ENCODE peak calls at places on chromosome 21, in five cellular contexts. W is IMR-90, Y is astrocyte, B is spleen, P is K562. D is an unnamed sample. For H3K4me1, the result is how much of the 10 kb centered on the place peaks cover.

GRCh38 chr21:17612565-17613241 is at the start of gene BTG3:
- DNase-seq in P (peak), Y (peak), W (peak), B (peak), D (peak)

GRCh38 chr21:37297364-37297763 is 30.2 kb upstream of the VPS26C start:
- DNase-seq in P (peak), B (no peak), Y (no peak), W (no peak), D (no peak)

GRCh38 chr21:21137986-21138385 is 139.8 kb downstream of the NCAM2 start:
- DNase-seq in W (peak), P (no peak), B (no peak), Y (peak), D (no peak)

GRCh38 chr21:36320421-36321324 is 676 bp downstream of the MORC3 start:
- DNase-seq in B (peak), Y (peak), P (no peak), W (peak), D (peak)

GRCh38 chr21:46617267-46618051 is 12.6 kb upstream of the S100B start:
- DNase-seq in P (no peak), B (no peak), W (peak), Y (peak), D (no peak)

GRCh38 chr21:33419538-33420123 is 16.4 kb downstream of the IFNGR2 start:
- DNase-seq in B (no peak), P (no peak), Y (no peak), W (peak), D (peak)

GRCh38 chr21:36297555-36297937 is 22.5 kb upstream of the MORC3 start:
- DNase-seq in B (no peak), W (no peak), P (no peak), Y (no peak), D (no peak)

GRCh38 chr21:29022141-29022540 is 2.3 kb upstream of the USP16 start:
- DNase-seq in P (no peak), B (no peak), W (no peak), Y (no peak), D (no peak)

GRCh38 chr21:46052703-46053651 is 44.9 kb upstream of the COL6A2 start:
- DNase-seq in Y (peak), P (no peak), B (no peak), W (peak), D (peak)

GRCh38 chr21:36478207-36478701 is 1.7 kb downstream of the CLDN14 start:
- DNase-seq in P (no peak), B (peak), W (peak), Y (peak), D (no peak)

GRCh38 chr21:46145159-46145839 is 10.1 kb downstream of the FTCD start:
- DNase-seq in P (no peak), Y (no peak), B (peak), W (no peak), D (no peak)

GRCh38 chr21:19540287-19540686 is 1136.7 kb upstream of the TMPRSS15 start:
- DNase-seq in P (no peak), B (no peak), Y (no peak), W (no peak), D (no peak)

GRCh38 chr21:28770867-28771661 is 221.6 kb downstream of the LTN1 start:
- DNase-seq in B (no peak), W (peak), P (no peak), Y (no peak), D (no peak)

GRCh38 chr21:36688324-36688723 is 10.6 kb upstream of the SIM2 start:
- DNase-seq in Y (no peak), W (no peak), B (no peak), P (no peak), D (no peak)

GRCh38 chr21:37380349-37381323 is 14.1 kb downstream of the DYRK1A start:
- DNase-seq in Y (no peak), P (no peak), B (no peak), W (no peak), D (no peak)

GRCh38 chr21:36672737-36673136 is 26.2 kb upstream of the SIM2 start:
- DNase-seq in B (no peak), Y (no peak), W (no peak), P (no peak), D (no peak)

GRCh38 chr21:22795091-22795490 is 1796.9 kb downstream of the NCAM2 start:
- DNase-seq in P (no peak), W (no peak), B (no peak), Y (no peak), D (no peak)

GRCh38 chr21:34846214-34846575 is 177.4 kb downstream of the CLIC6 start:
- DNase-seq in B (no peak), Y (no peak), W (no peak), P (no peak), D (no peak)
- H3K4me1 ChIP-seq in B (under half), Y (under half), W (under half), P (under half), D (under half)

DNA sequence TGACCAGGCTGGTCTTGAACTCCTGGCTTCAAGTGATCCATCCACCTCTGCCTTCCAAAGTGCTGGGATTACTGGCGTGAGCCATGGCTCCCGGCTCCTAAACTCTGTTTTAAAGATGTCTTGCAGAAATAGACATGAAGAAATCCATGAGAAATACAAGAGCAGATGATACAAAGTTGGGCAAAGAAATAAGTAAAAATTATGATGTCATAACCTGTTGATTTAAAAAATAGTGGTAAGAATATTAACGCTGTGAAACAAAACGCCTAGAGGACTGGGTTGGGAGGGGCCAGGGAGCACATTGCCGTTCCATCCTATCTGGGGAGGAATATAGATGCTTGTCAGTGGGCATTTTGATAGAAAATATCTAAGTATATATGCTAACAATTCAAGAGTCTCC is 1.2 kb upstream of the ITGB2 start:
- DNase-seq in W (no peak), B (peak), P (no peak), Y (no peak), D (no peak)
- H3K4me3 ChIP-seq in W (no peak), B (peak), P (no peak), Y (no peak), D (no peak)

GRCh38 chr21:44618504-44618903 is 6.6 kb downstream of the KRTAP10-8 start:
- DNase-seq in B (peak), P (no peak), W (peak), Y (peak), D (peak)
- TF ChIP-seq CTCF in B (no peak), P (no peak), W (no peak), Y (no peak), D (peak)

GRCh38 chr21:44296916-44297315 is 2.9 kb upstream of the PFKL start:
- DNase-seq in B (no peak), Y (no peak), P (no peak), W (no peak), D (no peak)

GRCh38 chr21:44294391-44295162 is 5.3 kb upstream of the PFKL start:
- DNase-seq in B (no peak), W (peak), Y (no peak), P (no peak), D (peak)

GRCh38 chr21:44295163-44295601 is 4.7 kb upstream of the PFKL start:
- DNase-seq in Y (no peak), P (no peak), B (no peak), W (no peak), D (no peak)

GRCh38 chr21:44296103-44296519 is 3.7 kb upstream of the PFKL start:
- DNase-seq in Y (no peak), W (no peak), B (no peak), P (no peak), D (no peak)

DNA sequence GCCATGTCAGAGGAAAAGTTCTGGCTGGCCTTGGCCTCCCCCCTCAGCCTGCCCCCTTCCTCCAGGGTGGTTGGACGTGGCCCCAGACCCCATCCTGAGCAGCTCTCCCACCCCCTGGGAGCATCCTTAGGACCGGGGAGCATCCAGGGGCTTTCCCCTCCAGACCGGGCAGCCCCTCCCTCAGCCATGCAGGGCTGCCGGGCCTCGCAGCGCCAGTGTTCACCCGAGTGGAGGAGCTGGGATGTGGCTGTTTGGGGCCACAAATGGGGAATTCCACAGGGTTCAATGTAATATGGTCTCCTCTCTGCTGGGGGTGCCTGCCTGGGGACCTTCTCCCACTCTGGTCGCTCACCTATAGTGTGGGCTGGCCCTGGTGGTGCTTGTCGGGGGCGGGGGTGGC is 4.2 kb upstream of the PFKL start:
- DNase-seq in W (no peak), P (no peak), B (no peak), Y (no peak), D (no peak)
- H3K4me1 ChIP-seq in W (under half), P (under half), B (under half), Y (under half), D (under half)

GRCh38 chr21:41763398-41763931 is 3.4 kb downstream of the RIPK4 start:
- DNase-seq in W (no peak), B (peak), Y (no peak), P (no peak), D (no peak)

GRCh38 chr21:41762236-41762635 is 4.6 kb downstream of the RIPK4 start:
- DNase-seq in Y (no peak), W (no peak), B (no peak), P (no peak), D (no peak)

GRCh38 chr21:41761211-41762181 is 5.4 kb downstream of the RIPK4 start:
- DNase-seq in W (no peak), Y (no peak), P (no peak), B (peak), D (peak)

GRCh38 chr21:41763996-41764395 is 2.9 kb downstream of the RIPK4 start:
- DNase-seq in W (no peak), Y (no peak), B (no peak), P (no peak), D (no peak)

DNA sequence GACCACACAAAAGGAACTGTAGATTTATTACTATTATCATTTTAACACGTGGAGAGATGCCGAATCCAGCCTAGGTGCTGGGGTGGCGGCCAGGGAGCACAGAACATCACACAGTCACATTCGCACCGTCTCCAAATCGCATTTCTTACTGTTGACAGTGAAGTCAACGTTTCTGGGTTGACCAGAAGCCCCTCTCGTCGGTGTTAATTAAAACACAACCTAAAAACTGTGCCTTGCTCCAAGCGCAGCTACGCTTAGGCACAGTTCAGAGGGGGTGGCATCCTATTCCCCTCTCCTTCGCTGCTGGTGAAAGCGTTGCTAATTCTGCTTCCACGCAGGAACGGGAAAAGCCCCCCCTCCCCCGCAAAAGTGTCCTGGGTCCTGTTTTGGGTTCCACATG is 4.1 kb downstream of the RIPK4 start:
- DNase-seq in B (no peak), W (no peak), P (no peak), Y (no peak), D (no peak)
- H3K4me3 ChIP-seq in B (no peak), W (no peak), P (no peak), Y (no peak), D (no peak)

D was measured in right atrium auricular region.